ENCODE peak calls at places on chromosome 2, in ten cellular contexts. C is SHP77; L is nephron progenitor cell; K is activated CD8-positive, alpha-beta T cell treated with anti-CD3 and anti-CD28 coated beads for 36 hours; J is NCI-H2081; T is dermis blood vessel endothelial cell; O is central memory CD4-positive, alpha-beta T cell; B is NCI-H748 treated with DMSO at 0.1 percent for 48 hours; G is AG20443; W is activated CD8-positive, alpha-beta memory T cell treated with anti-CD3 and anti-CD28 coated beads for 24 hours. D is an unnamed sample.

GRCh38 chr2:215435261-215435808 is 533 bp downstream of the FN1 start:
- DNase-seq in T (peak), C (no peak), K (peak), J (no peak), O (no peak), L (peak), B (peak), W (peak), G (no peak), D (no peak)

GRCh38 chr2:104853926-104854506 is at the start of gene POU3F3:
- DNase-seq in G (peak), B (peak), T (no peak), J (peak), K (peak), O (no peak), W (peak), C (no peak), L (peak), D (no peak)

GRCh38 chr2:85875613-85876012 is 13.2 kb downstream of the ST3GAL5 start:
- DNase-seq in J (no peak), K (no peak), O (no peak), B (no peak), L (no peak), G (no peak), W (peak), T (no peak), C (no peak), D (no peak)

GRCh38 chr2:110180036-110180435 is 24.8 kb downstream of the NPHP1 start:
- DNase-seq in K (no peak), T (no peak), G (no peak), O (no peak), W (no peak), C (no peak), B (no peak), J (no peak), L (no peak), D (no peak)

GRCh38 chr2:241312082-241312481 is 3.4 kb downstream of the HDLBP start:
- DNase-seq in W (no peak), T (peak), C (no peak), J (no peak), L (no peak), B (no peak), O (no peak), G (peak), K (no peak), D (no peak)

GRCh38 chr2:25032094-25032493 is 9.8 kb upstream of the EFR3B start:
- DNase-seq in W (no peak), C (no peak), G (peak), O (no peak), T (peak), L (no peak), B (no peak), J (no peak), K (no peak), D (no peak)

GRCh38 chr2:193141-193552 is 70.7 kb downstream of the SH3YL1 start:
- DNase-seq in K (peak), L (no peak), C (no peak), B (no peak), T (no peak), W (peak), O (peak), J (no peak), G (peak), D (no peak)

GRCh38 chr2:190637331-190637734 is 11.6 kb upstream of the NAB1 start:
- DNase-seq in T (no peak), L (no peak), J (no peak), C (no peak), O (no peak), G (peak), K (no peak), W (no peak), B (no peak), D (no peak)

GRCh38 chr2:54015809-54016703 is 45.3 kb upstream of the PSME4 start:
- DNase-seq in T (no peak), L (no peak), W (no peak), J (no peak), O (no peak), B (no peak), K (no peak), G (peak), C (peak), D (no peak)

GRCh38 chr2:79219383-79219988 is 59.9 kb upstream of the REG3A start:
- DNase-seq in K (peak), J (peak), B (peak), C (peak), L (peak), W (no peak), O (no peak), T (peak), G (peak), D (no peak)

GRCh38 chr2:56456791-56457190 is 273.0 kb downstream of the CCDC85A start:
- DNase-seq in T (no peak), L (no peak), J (no peak), W (no peak), G (no peak), C (no peak), K (no peak), B (no peak), O (no peak), D (no peak)

GRCh38 chr2:110114007-110114591 is 1.5 kb downstream of the MALL start:
- DNase-seq in G (peak), B (peak), K (peak), T (peak), J (no peak), O (no peak), C (peak), W (peak), L (no peak), D (no peak)

D was measured in T-helper 22 cell.